ENCODE peak calls at places on chromosome 21, in seven cellular contexts. B, H, T, F, U, N and K are unnamed samples.

GRCh38 chr21:30164796-30165195 is 1.8 kb downstream of the CLDN17 start:
- DNase-seq in U (no peak), T (no peak), H (no peak), N (no peak), F (no peak), B (no peak), K (no peak)

GRCh38 chr21:28337319-28337718 is 655.4 kb downstream of the LTN1 start:
- DNase-seq in T (peak), B (no peak), F (peak), H (no peak), N (peak), U (no peak), K (no peak)

GRCh38 chr21:27759820-27760219 is 792.9 kb upstream of the ADAMTS5 start:
- DNase-seq in F (no peak), H (no peak), U (no peak), B (no peak), N (no peak), T (no peak), K (no peak)

GRCh38 chr21:45551316-45551715 is 9.1 kb upstream of the SLC19A1 start:
- DNase-seq in N (peak), H (peak), U (peak), T (peak), F (no peak), B (peak), K (no peak)

GRCh38 chr21:38156200-38156599 is 100.6 kb upstream of the KCNJ15 start:
- DNase-seq in T (no peak), B (no peak), H (no peak), N (peak), F (no peak), U (no peak), K (no peak)

GRCh38 chr21:35578350-35578782 is 482.0 kb downstream of the SETD4 start:
- DNase-seq in H (no peak), F (no peak), T (peak), B (peak), N (peak), U (no peak), K (no peak)

GRCh38 chr21:15935530-15935929 is 205.7 kb downstream of the USP25 start:
- DNase-seq in B (no peak), H (no peak), U (no peak), F (no peak), T (peak), N (no peak), K (no peak)

GRCh38 chr21:44990921-44991320 is 51.1 kb downstream of the SLX9 start:
- DNase-seq in T (no peak), H (peak), B (no peak), F (no peak), N (no peak), U (no peak), K (no peak)

GRCh38 chr21:36246080-36246631 is 73.8 kb upstream of the MORC3 start:
- DNase-seq in U (no peak), T (peak), F (no peak), H (peak), N (no peak), B (no peak), K (no peak)

GRCh38 chr21:33386222-33386784 is 16.9 kb upstream of the IFNGR2 start:
- DNase-seq in N (no peak), U (no peak), H (no peak), F (no peak), T (no peak), B (no peak), K (peak)

GRCh38 chr21:30227633-30228404 is 11.9 kb upstream of the CLDN8 start:
- DNase-seq in T (peak), F (peak), N (peak), B (peak), U (no peak), H (no peak), K (no peak)

GRCh38 chr21:32015740-32016139 is 142.9 kb downstream of the HUNK start:
- DNase-seq in N (no peak), U (no peak), B (no peak), F (no peak), T (no peak), H (no peak), K (no peak)

GRCh38 chr21:16551101-16551695 is 821.4 kb downstream of the USP25 start:
- DNase-seq in N (no peak), F (no peak), U (no peak), T (no peak), H (no peak), B (no peak), K (no peak)

GRCh38 chr21:33860332-33860879 is 55.2 kb downstream of the ATP5PO start:
- DNase-seq in F (no peak), T (no peak), U (no peak), N (no peak), H (peak), B (no peak), K (no peak)

GRCh38 chr21:36397606-36398005 is 12.4 kb downstream of the CHAF1B start:
- DNase-seq in H (no peak), U (no peak), F (no peak), N (no peak), B (no peak), T (no peak), K (no peak)

GRCh38 chr21:43287111-43287973 is 118.5 kb downstream of the CRYAA start:
- DNase-seq in F (no peak), T (no peak), H (peak), B (no peak), U (peak), N (no peak), K (no peak)

GRCh38 chr21:44293551-44294231 is 6.2 kb upstream of the PFKL start:
- DNase-seq in H (peak), B (no peak), U (peak), N (no peak), T (no peak), F (no peak), K (no peak)